ENCODE peak calls at places on chromosomes 13 and 19, in four cellular contexts. L, R, A and B are unnamed samples.

GRCh38 chr19:7262470-7262869 is 31.7 kb downstream of the INSR start:
- DNase-seq in R (no peak), A (no peak), L (no peak), B (no peak)

GRCh38 chr19:14916848-14917247 is 24.4 kb upstream of the OR7C2 start:
- DNase-seq in A (no peak), L (no peak), R (no peak), B (no peak)

GRCh38 chr13:65264066-65264465 is 1966.1 kb downstream of the PCDH9 start:
- DNase-seq in A (no peak), R (no peak), L (no peak), B (no peak)

GRCh38 chr13:94228781-94229180 is 250.7 kb downstream of the DCT start:
- DNase-seq in A (no peak), R (no peak), L (no peak), B (no peak)

GRCh38 chr13:44620057-44620456 is 43.9 kb upstream of the TSC22D1 start:
- DNase-seq in R (no peak), A (no peak), L (no peak), B (no peak)

GRCh38 chr19:11425719-11426457 is 6.8 kb upstream of the RGL3 start:
- DNase-seq in L (peak), R (peak), A (no peak), B (no peak)

GRCh38 chr13:48579167-48579918 is 46.5 kb upstream of the RCBTB2 start:
- DNase-seq in R (no peak), A (peak), L (no peak), B (no peak)

GRCh38 chr19:41944336-41944735 is 14.8 kb downstream of the RABAC1 start:
- DNase-seq in L (no peak), A (no peak), R (no peak), B (no peak)

GRCh38 chr13:60275208-60275607 is 111.5 kb upstream of the DIAPH3 start:
- DNase-seq in L (no peak), R (no peak), A (no peak), B (no peak)

GRCh38 chr13:95164830-95165229 is 136.4 kb downstream of the ABCC4 start:
- DNase-seq in L (no peak), R (no peak), A (no peak), B (no peak)

GRCh38 chr13:111905609-111905945 is 161.4 kb upstream of the SOX1 start:
- DNase-seq in A (no peak), L (no peak), R (no peak), B (no peak)

GRCh38 chr13:49517461-49517860 is 21.7 kb downstream of the PHF11 start:
- DNase-seq in A (no peak), R (no peak), L (peak), B (peak)

GRCh38 chr13:53198699-53199098 is 170.1 kb downstream of the OLFM4 start:
- DNase-seq in A (no peak), R (no peak), L (no peak), B (no peak)

GRCh38 chr13:99199541-99200432 is 867 bp upstream of the UBAC2 start:
- DNase-seq in R (peak), L (no peak), A (no peak), B (no peak)

GRCh38 chr13:40764587-40765403 is 6.2 kb downstream of the MRPS31 start:
- DNase-seq in R (no peak), L (no peak), A (no peak), B (no peak)

GRCh38 chr13:83563499-83563898 is 318.8 kb downstream of the SLITRK1 start:
- DNase-seq in A (no peak), R (no peak), L (no peak), B (no peak)

GRCh38 chr13:112849500-112849899 is 119.5 kb upstream of the MCF2L start:
- DNase-seq in L (no peak), R (no peak), A (no peak), B (peak)

GRCh38 chr19:43425567-43426392 is 11.1 kb downstream of the TEX101 start:
- DNase-seq in R (no peak), L (no peak), A (no peak), B (no peak)

GRCh38 chr13:50456111-50456510 is 387.4 kb downstream of the DLEU7 start:
- DNase-seq in L (no peak), R (no peak), A (no peak), B (no peak)

GRCh38 chr13:23321534-23322241 is 111.8 kb downstream of the SACS start:
- DNase-seq in R (no peak), L (no peak), A (peak), B (peak)

GRCh38 chr19:54190942-54191670 is at the start of gene TSEN34:
- DNase-seq in A (no peak), R (peak), L (peak), B (peak)
- TF ChIP-seq CBFB in A (no peak), R (no peak), L (peak), B (peak)

DNA sequence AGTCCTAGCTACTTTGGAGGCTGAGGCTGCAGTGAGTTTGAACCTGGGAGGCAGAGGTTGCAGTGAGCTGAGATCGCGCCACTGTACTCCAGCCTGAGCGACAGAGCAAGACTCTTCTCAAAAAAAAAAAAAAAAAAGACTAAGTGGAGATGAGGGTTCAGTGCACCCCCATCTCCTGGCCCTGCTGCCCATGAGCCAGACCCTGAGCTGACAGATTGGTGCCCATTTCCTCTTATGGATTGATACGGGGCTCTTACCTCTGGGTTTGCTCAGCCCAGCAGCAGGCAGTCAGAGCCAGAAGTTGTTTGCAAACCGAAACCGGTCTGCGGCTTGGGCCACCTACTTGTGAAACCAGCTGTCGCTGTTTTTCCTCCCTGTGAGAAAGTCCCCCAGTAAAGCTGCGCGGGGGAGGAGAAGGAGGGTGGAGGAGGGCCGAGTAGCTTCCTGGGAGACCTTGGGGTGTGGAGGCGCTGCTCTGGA is 36.9 kb downstream of the ARRDC2 start:
- DNase-seq in A (peak), L (peak), R (peak), B (no peak)
- TF ChIP-seq ETV6 in A (peak), L (no peak), R (no peak), B (no peak)

GRCh38 chr19:13881692-13882418 is 4.9 kb downstream of the NANOS3 start:
- DNase-seq in A (no peak), R (no peak), L (no peak), B (no peak)
- TF ChIP-seq CBFB in A (no peak), R (no peak), L (no peak), B (no peak)

GRCh38 chr19:5947435-5947834 is 30.5 kb downstream of the RANBP3 start:
- DNase-seq in R (no peak), A (no peak), L (no peak), B (no peak)

GRCh38 chr19:5950744-5951143 is 27.2 kb downstream of the RANBP3 start:
- DNase-seq in R (no peak), A (no peak), L (no peak), B (no peak)

GRCh38 chr19:5948697-5949564 is 29.0 kb downstream of the RANBP3 start:
- DNase-seq in A (no peak), R (no peak), L (no peak), B (no peak)

GRCh38 chr19:5951338-5951861 is 26.5 kb downstream of the RANBP3 start:
- DNase-seq in R (no peak), L (peak), A (no peak), B (no peak)

DNA sequence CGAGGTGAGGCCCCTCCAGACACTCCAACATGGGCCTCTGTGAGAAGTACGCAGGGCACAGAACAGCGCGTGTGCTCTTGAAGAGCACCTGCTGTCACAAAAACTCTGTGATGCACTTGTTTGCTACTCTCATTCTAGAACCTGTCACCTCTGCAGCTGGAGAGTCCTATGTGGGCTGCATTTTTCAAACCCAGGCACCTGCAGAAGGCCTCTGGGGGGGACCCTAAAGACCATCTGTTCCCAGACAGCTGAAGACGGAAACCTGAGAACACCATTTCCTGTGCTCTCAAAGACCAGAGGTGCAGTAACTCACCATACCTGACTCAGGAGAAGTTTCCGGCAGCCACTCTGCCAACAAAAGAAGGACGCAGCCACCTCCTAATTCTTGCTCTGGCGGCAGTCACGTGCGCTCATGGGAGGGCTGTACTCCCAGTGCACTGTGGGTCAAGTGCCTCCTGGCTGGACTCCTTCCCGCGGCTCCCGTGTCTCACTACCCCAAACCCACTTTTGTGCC is 28.1 kb downstream of the RANBP3 start:
- DNase-seq in L (no peak), A (no peak), R (no peak), B (no peak)
- TF ChIP-seq ETV6 in L (no peak), A (no peak), R (no peak), B (no peak)

GRCh38 chr13:42883771-42884170 is 102.4 kb downstream of the FAM216B start:
- DNase-seq in A (no peak), R (no peak), L (no peak), B (no peak)
- TF ChIP-seq CBFB in A (no peak), R (no peak), L (no peak), B (no peak)

GRCh38 chr19:32471811-32472210 is 66.2 kb downstream of the DPY19L3 start:
- DNase-seq in A (no peak), R (no peak), L (no peak), B (no peak)

GRCh38 chr19:32471095-32471494 is 65.5 kb downstream of the DPY19L3 start:
- DNase-seq in A (no peak), R (no peak), L (no peak), B (no peak)

GRCh38 chr19:32464279-32464678 is 58.7 kb downstream of the DPY19L3 start:
- DNase-seq in R (no peak), L (no peak), A (no peak), B (no peak)

GRCh38 chr19:32465176-32465575 is 59.6 kb downstream of the DPY19L3 start:
- DNase-seq in A (no peak), R (no peak), L (no peak), B (no peak)

GRCh38 chr19:32469796-32470195 is 64.2 kb downstream of the DPY19L3 start:
- DNase-seq in R (no peak), A (no peak), L (no peak), B (no peak)
- TF ChIP-seq ETV6 in R (no peak), A (no peak), L (no peak), B (no peak)

GRCh38 chr13:32309812-32310706 is 5.1 kb downstream of the ZAR1L start:
- DNase-seq in A (no peak), R (peak), L (no peak), B (peak)
- TF ChIP-seq CBFB in A (no peak), R (no peak), L (no peak), B (no peak)

DNA sequence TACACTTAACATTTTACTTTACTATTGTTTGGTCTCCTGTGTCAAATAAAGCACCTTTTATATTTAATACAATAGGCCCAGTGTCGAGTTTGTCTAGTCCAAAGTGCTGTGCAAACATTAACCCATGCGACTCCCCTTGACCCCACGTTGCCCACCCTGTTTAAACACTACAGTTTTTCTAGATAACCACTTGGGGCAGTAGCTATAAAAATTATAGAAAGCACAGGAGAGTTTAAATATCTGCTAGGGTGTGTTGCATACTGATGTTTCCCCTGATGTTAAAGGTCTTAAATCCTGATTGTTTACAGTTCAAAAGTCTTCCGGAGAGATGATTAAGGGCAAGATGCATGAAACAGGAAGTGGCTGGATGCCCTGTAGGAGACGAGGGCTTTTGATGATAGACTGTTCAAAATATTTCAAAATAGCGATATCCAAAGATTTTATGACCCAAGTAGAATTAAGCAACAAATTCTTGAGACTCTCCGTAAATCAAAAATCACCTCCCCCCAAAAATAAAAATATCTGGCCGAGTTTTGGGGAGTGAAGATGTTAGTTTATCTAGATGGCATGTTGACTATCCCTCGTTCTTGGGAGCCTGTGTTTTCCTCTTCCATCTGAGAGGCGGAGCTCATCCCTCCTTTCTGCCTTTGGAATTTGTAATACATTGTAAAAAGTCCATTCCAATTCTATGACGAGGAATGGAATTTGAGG is 167.1 kb downstream of the FGF9 start:
- DNase-seq in R (no peak), A (no peak), L (no peak), B (peak)
- TF ChIP-seq ETV6 in R (no peak), A (no peak), L (no peak), B (no peak)

DNA sequence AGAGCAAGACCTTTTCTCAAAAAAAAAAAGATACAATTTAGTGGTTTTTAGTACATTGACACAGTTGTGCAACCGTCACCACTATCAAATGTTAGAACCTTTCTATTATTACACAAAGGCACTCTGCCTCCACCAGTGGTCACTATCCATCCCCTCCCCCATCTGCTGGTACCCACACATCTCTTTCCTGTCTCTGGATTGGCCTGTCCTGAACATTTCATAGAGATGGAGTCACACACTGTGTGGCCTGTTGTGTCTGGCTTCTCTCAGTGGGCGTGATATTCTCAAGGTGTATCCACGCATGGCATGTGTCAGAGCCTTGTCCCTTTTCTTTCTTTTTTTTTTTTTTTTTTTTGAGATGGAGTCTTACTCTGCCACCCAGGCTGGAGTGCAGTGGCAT is 11.2 kb downstream of the KDM4B start:
- DNase-seq in R (no peak), A (no peak), L (no peak), B (no peak)
- TF ChIP-seq CBFB in R (no peak), A (no peak), L (no peak), B (no peak)